ENCODE peak calls at places on chromosomes 7 and 10, in five cellular contexts. L, Y, E, M and X are unnamed samples.

GRCh38 chr7:109136893-109137292 is 567.2 kb downstream of the DNAJB9 start:
- DNase-seq in L (no peak), Y (no peak), E (no peak), M (no peak), X (no peak)

GRCh38 chr10:24988831-24989769 is 26.9 kb downstream of the ENKUR start:
- DNase-seq in L (no peak), Y (no peak), E (no peak), M (no peak), X (no peak)

GRCh38 chr10:89080660-89081059 is 90.1 kb downstream of the FAS start:
- DNase-seq in L (no peak), Y (peak), E (no peak), M (no peak), X (no peak)

GRCh38 chr10:71390435-71390820 is 6.3 kb upstream of the CDH23 start:
- DNase-seq in L (no peak), Y (no peak), E (no peak), M (no peak), X (no peak)

GRCh38 chr10:31942892-31943291 is 14.3 kb upstream of the ARHGAP12 start:
- DNase-seq in L (no peak), Y (no peak), E (peak), M (no peak), X (no peak)

GRCh38 chr10:21649441-21649872 is 115.4 kb downstream of the MLLT10 start:
- DNase-seq in L (no peak), Y (peak), E (no peak), M (no peak), X (no peak)

GRCh38 chr7:49791089-49791741 is 17.8 kb downstream of the VWC2 start:
- DNase-seq in L (no peak), Y (no peak), E (peak), M (peak), X (peak)

GRCh38 chr10:78717200-78717599 is 351.6 kb upstream of the ZMIZ1 start:
- DNase-seq in L (no peak), Y (peak), E (peak), M (no peak), X (no peak)

GRCh38 chr10:102493771-102494170 is 8.7 kb downstream of the ACTR1A start:
- DNase-seq in L (peak), Y (no peak), E (no peak), M (no peak), X (no peak)

GRCh38 chr10:46558411-46559185 is 2.1 kb upstream of the GPRIN2 start:
- DNase-seq in L (peak), Y (no peak), E (no peak), M (no peak), X (no peak)

GRCh38 chr10:97676770-97677581 is 10.1 kb downstream of the AVPI1 start:
- DNase-seq in L (no peak), Y (peak), E (peak), M (peak), X (peak)

GRCh38 chr10:3102721-3103410 is 35.5 kb downstream of the PFKP start:
- DNase-seq in L (no peak), Y (peak), E (peak), M (no peak), X (no peak)

GRCh38 chr10:94076325-94076841 is 82.7 kb downstream of the PLCE1 start:
- DNase-seq in L (peak), Y (peak), E (peak), M (no peak), X (no peak)

GRCh38 chr10:85621562-85621961 is 745.0 kb downstream of the GRID1 start:
- DNase-seq in L (no peak), Y (no peak), E (no peak), M (no peak), X (no peak)

GRCh38 chr10:75617485-75618155 is 186.2 kb downstream of the LRMDA start:
- DNase-seq in L (no peak), Y (peak), E (no peak), M (no peak), X (no peak)

GRCh38 chr10:13631594-13631993 is 44.8 kb downstream of the PRPF18 start:
- DNase-seq in L (no peak), Y (no peak), E (no peak), M (no peak), X (no peak)

GRCh38 chr10:11454160-11454559 is 157.3 kb downstream of the USP6NL start:
- DNase-seq in L (no peak), Y (no peak), E (no peak), M (no peak), X (no peak)

GRCh38 chr7:40200791-40201190 is 66.0 kb downstream of the SUGCT start:
- DNase-seq in L (no peak), Y (peak), E (no peak), M (no peak), X (no peak)

GRCh38 chr7:95723583-95724180 is 48.7 kb upstream of the DYNC1I1 start:
- DNase-seq in L (peak), Y (peak), E (peak), M (peak), X (peak)

GRCh38 chr10:89574348-89574747 is 39.0 kb upstream of the SLC16A12 start:
- DNase-seq in L (no peak), Y (peak), E (no peak), M (no peak), X (no peak)

GRCh38 chr7:44177570-44178131 is 11.6 kb downstream of the GCK start:
- DNase-seq in L (no peak), Y (peak), E (peak), M (no peak), X (no peak)

GRCh38 chr7:5229451-5230271 is 39.6 kb downstream of the WIPI2 start:
- DNase-seq in L (no peak), Y (no peak), E (no peak), M (no peak), X (no peak)

GRCh38 chr10:23191764-23192395 is at the start of gene PTF1A:
- DNase-seq in L (no peak), Y (no peak), E (no peak), M (no peak), X (no peak)

GRCh38 chr7:33336820-33337219 is 207.5 kb downstream of the BBS9 start:
- DNase-seq in L (no peak), Y (no peak), E (no peak), M (no peak), X (no peak)

GRCh38 chr7:33339074-33339805 is 209.9 kb downstream of the BBS9 start:
- DNase-seq in L (no peak), Y (peak), E (no peak), M (no peak), X (no peak)

DNA sequence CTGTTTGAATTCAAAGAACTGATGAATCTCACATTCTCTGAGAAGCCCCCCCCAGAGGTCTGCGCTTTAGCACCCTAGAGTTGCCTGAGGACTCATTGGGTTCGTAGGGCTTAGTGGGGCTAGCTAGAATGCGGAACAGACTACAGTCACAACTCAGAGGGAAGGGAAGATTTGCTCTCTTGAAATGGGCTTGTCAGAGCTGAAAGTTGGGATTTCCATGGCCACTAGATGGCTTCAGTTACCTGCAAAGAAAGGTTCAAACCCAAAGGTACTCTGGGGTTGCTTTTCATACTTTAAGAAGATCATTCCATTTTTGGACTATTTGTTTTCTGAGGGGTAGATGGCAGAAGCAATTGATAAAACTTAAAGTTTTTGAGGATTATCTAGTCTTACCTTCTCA is 205.0 kb downstream of the BBS9 start:
- DNase-seq in L (no peak), Y (peak), E (peak), M (peak), X (no peak)
- TF ChIP-seq CTCF in L (no peak), Y (peak), E (peak), M (no peak), X (peak)

GRCh38 chr10:83801983-83802382 is 337.3 kb upstream of the GHITM start:
- DNase-seq in L (no peak), Y (no peak), E (no peak), M (no peak), X (no peak)
- TF ChIP-seq CTCF in L (no peak), Y (no peak), E (no peak), M (no peak), X (peak)

DNA sequence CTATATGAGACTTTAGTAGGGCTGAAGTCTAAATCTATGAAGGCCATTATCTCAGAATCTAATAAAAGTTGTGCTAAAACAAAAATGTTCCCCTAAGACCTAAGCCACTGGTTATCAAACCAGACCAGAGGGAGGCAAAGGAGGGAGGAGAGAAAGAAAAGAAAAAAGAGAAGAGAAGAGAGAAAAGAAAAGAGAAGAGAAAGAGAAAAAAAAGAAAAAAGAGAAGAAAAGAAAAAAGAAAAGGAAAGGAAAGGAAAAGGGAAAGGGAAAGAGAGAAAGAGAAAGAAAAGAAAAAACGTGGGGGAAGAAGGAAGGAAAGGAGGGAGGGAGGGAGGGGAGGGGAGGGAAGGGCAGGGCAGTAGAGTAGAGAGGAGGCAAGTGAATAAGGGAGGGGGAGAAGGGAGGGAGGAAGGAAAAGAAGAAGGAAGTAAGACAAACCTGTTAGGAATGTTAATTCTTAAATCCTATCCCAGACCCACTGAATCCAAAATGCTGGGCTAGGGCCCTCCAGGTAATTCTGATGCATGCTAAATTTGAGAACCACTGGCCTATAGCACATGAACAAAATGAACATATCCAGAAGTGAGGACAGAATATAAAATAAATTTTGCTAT is 98.9 kb downstream of the TPK1 start:
- DNase-seq in L (no peak), Y (no peak), E (no peak), M (no peak), X (no peak)
- TF ChIP-seq CTCF in L (no peak), Y (no peak), E (no peak), M (no peak), X (no peak)

GRCh38 chr7:36181668-36182067 is 28.6 kb downstream of the EEPD1 start:
- DNase-seq in L (no peak), Y (no peak), E (no peak), M (no peak), X (no peak)
- TF ChIP-seq CTCF in L (no peak), Y (no peak), E (no peak), M (no peak), X (no peak)

GRCh38 chr7:124171068-124171467 is 138.2 kb upstream of the TMEM229A start:
- DNase-seq in L (no peak), Y (no peak), E (peak), M (no peak), X (no peak)
- TF ChIP-seq CTCF in L (no peak), Y (no peak), E (peak), M (no peak), X (peak)

GRCh38 chr7:111755388-111755787 is 193.1 kb upstream of the IMMP2L start:
- DNase-seq in L (no peak), Y (no peak), E (no peak), M (no peak), X (no peak)

GRCh38 chr7:111758332-111758731 is 196.0 kb upstream of the IMMP2L start:
- DNase-seq in L (no peak), Y (no peak), E (peak), M (no peak), X (no peak)

GRCh38 chr7:111760043-111760442 is 197.8 kb upstream of the IMMP2L start:
- DNase-seq in L (no peak), Y (no peak), E (no peak), M (no peak), X (no peak)

GRCh38 chr7:111753968-111754367 is 191.7 kb upstream of the IMMP2L start:
- DNase-seq in L (no peak), Y (peak), E (no peak), M (no peak), X (no peak)

DNA sequence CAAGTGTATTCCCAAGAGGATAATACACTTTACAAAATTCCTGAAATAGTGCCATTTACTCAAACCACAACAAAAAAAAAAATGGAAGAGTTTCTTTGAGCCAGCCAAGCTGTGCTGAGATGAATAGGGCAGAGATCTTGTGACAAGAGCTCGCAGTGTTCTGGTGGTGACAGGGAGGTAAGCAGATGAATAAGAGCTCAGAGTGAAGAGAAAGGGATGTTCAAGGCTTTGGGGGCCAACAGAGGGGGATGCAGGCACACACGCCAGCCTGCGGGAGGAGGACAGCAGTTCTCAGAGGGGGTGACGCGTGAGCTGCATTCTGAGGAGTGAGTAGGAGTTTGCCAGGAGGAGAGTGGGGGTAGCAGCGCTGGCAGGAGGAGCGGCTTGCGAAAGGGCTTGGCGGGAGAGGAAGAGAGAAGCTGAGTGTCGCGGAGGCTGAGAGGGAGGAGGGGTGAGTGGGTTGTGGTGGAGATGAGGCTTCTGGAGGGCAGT is 194.4 kb upstream of the IMMP2L start:
- DNase-seq in L (peak), Y (peak), E (no peak), M (no peak), X (no peak)
- TF ChIP-seq CTCF in L (no peak), Y (no peak), E (no peak), M (no peak), X (no peak)

GRCh38 chr7:119351320-119351719 is 921.7 kb upstream of the KCND2 start:
- DNase-seq in L (no peak), Y (no peak), E (no peak), M (no peak), X (no peak)
- TF ChIP-seq CTCF in L (no peak), Y (no peak), E (no peak), M (no peak), X (no peak)